ENCODE peak calls at places on chromosomes 6 and 20, in nine cellular contexts. J, E, F, B, V, N, H, P and I are unnamed samples.

GRCh38 chr20:56483970-56484369 is 15.5 kb downstream of the RTF2 start:
- DNase-seq in J (no peak), E (no peak), F (no peak), B (no peak), V (no peak), N (no peak), H (peak), P (no peak), I (no peak)

GRCh38 chr6:43714311-43715055 is 26.9 kb upstream of the MRPS18A start:
- DNase-seq in J (no peak), E (no peak), F (peak), B (peak), V (peak), N (no peak), H (no peak), P (no peak), I (no peak)

GRCh38 chr6:112480551-112480950 is 133.4 kb downstream of the RFPL4B start:
- DNase-seq in J (no peak), E (no peak), F (no peak), B (no peak), V (no peak), N (no peak), H (no peak), P (no peak), I (no peak)

GRCh38 chr6:142567476-142567875 is 265.7 kb downstream of the ADGRG6 start:
- DNase-seq in J (no peak), E (no peak), F (no peak), B (no peak), V (no peak), N (no peak), H (no peak), P (no peak), I (no peak)

GRCh38 chr20:32158943-32159660 is 48.4 kb downstream of the PLAGL2 start:
- DNase-seq in J (no peak), E (no peak), F (no peak), B (no peak), V (no peak), N (no peak), H (no peak), P (peak), I (no peak)

GRCh38 chr20:62307226-62308101 is 4.7 kb downstream of the ADRM1 start:
- DNase-seq in J (no peak), E (no peak), F (no peak), B (no peak), V (no peak), N (no peak), H (no peak), P (no peak), I (no peak)

GRCh38 chr6:30963641-30964040 is 19.9 kb upstream of the MUC21 start:
- DNase-seq in J (no peak), E (no peak), F (no peak), B (no peak), V (no peak), N (no peak), H (peak), P (no peak), I (no peak)

GRCh38 chr6:8047466-8048292 is 16.5 kb downstream of the BLOC1S5 start:
- DNase-seq in J (no peak), E (no peak), F (no peak), B (no peak), V (no peak), N (no peak), H (no peak), P (no peak), I (no peak)

GRCh38 chr6:114874384-114874783 is 531.6 kb upstream of the HS3ST5 start:
- DNase-seq in J (no peak), E (no peak), F (no peak), B (no peak), V (no peak), N (no peak), H (no peak), P (no peak), I (no peak)

GRCh38 chr20:13301596-13301995 is 80.5 kb downstream of the ISM1 start:
- DNase-seq in J (no peak), E (no peak), F (no peak), B (no peak), V (no peak), N (no peak), H (no peak), P (no peak), I (no peak)

GRCh38 chr6:37882724-37883413 is 63.3 kb downstream of the ZFAND3 start:
- DNase-seq in J (no peak), E (no peak), F (no peak), B (no peak), V (no peak), N (no peak), H (no peak), P (no peak), I (no peak)

GRCh38 chr6:149150999-149151398 is 166.5 kb upstream of the TAB2 start:
- DNase-seq in J (no peak), E (no peak), F (no peak), B (no peak), V (no peak), N (no peak), H (no peak), P (no peak), I (no peak)

GRCh38 chr20:53883098-53883762 is 187.2 kb downstream of the BCAS1 start:
- DNase-seq in J (no peak), E (no peak), F (no peak), B (no peak), V (no peak), N (peak), H (no peak), P (no peak), I (no peak)

GRCh38 chr6:158047563-158048323 is 66.1 kb downstream of the SYNJ2 start:
- DNase-seq in J (no peak), E (no peak), F (peak), B (no peak), V (no peak), N (no peak), H (no peak), P (no peak), I (no peak)

GRCh38 chr6:12844284-12845223 is 128.0 kb downstream of the PHACTR1 start:
- DNase-seq in J (no peak), E (no peak), F (no peak), B (no peak), V (no peak), N (no peak), H (no peak), P (no peak), I (no peak)

GRCh38 chr6:20827798-20828197 is 293.5 kb downstream of the CDKAL1 start:
- DNase-seq in J (no peak), E (no peak), F (no peak), B (no peak), V (no peak), N (no peak), H (no peak), P (no peak), I (no peak)

GRCh38 chr6:25138024-25138696 is 141.0 kb upstream of the CARMIL1 start:
- DNase-seq in J (peak), E (peak), F (peak), B (no peak), V (no peak), N (peak), H (peak), P (peak), I (peak)

GRCh38 chr6:88596801-88597200 is 366.6 kb downstream of the RNGTT start:
- DNase-seq in J (no peak), E (no peak), F (no peak), B (no peak), V (no peak), N (no peak), H (no peak), P (no peak), I (no peak)

GRCh38 chr6:34981951-34982350 is 92.9 kb downstream of the ANKS1A start:
- DNase-seq in J (no peak), E (no peak), F (no peak), B (no peak), V (no peak), N (no peak), H (no peak), P (no peak), I (no peak)

GRCh38 chr6:49327005-49327404 is 136.0 kb downstream of the MMUT start:
- DNase-seq in J (no peak), E (no peak), F (no peak), B (no peak), V (no peak), N (no peak), H (no peak), P (no peak), I (no peak)

GRCh38 chr20:22578221-22579118 is 5.9 kb downstream of the FOXA2 start:
- DNase-seq in J (no peak), E (no peak), F (no peak), B (peak), V (no peak), N (no peak), H (no peak), P (no peak), I (no peak)

GRCh38 chr20:19809487-19809886 is 51.4 kb downstream of the RIN2 start:
- DNase-seq in J (no peak), E (no peak), F (no peak), B (no peak), V (no peak), N (no peak), H (no peak), P (no peak), I (no peak)

GRCh38 chr6:110363748-110364147 is 5.6 kb upstream of the METTL24 start:
- DNase-seq in J (no peak), E (peak), F (no peak), B (no peak), V (no peak), N (no peak), H (no peak), P (no peak), I (no peak)

GRCh38 chr6:19444481-19444880 is 392.7 kb upstream of the ID4 start:
- DNase-seq in J (no peak), E (no peak), F (no peak), B (no peak), V (no peak), N (no peak), H (no peak), P (no peak), I (no peak)

GRCh38 chr20:38324159-38324558 is 20.2 kb downstream of the BPI start:
- DNase-seq in J (no peak), E (no peak), F (no peak), B (no peak), V (no peak), N (no peak), H (no peak), P (no peak), I (no peak)

GRCh38 chr6:39791850-39792500 is at the start of gene DAAM2:
- DNase-seq in J (no peak), E (peak), F (peak), B (peak), V (peak), N (no peak), H (peak), P (peak), I (no peak)

GRCh38 chr20:51447097-51447764 is 95.3 kb downstream of the NFATC2 start:
- DNase-seq in J (no peak), E (peak), F (peak), B (no peak), V (no peak), N (no peak), H (no peak), P (peak), I (no peak)

GRCh38 chr6:118284736-118285360 is 263.2 kb upstream of the PLN start:
- DNase-seq in J (no peak), E (no peak), F (no peak), B (no peak), V (no peak), N (no peak), H (no peak), P (no peak), I (no peak)

GRCh38 chr6:75219213-75219612 is 13.4 kb upstream of the COL12A1 start:
- DNase-seq in J (no peak), E (no peak), F (no peak), B (no peak), V (no peak), N (no peak), H (no peak), P (no peak), I (no peak)

GRCh38 chr6:352474-352873 is 39.1 kb upstream of the IRF4 start:
- DNase-seq in J (no peak), E (peak), F (no peak), B (no peak), V (no peak), N (no peak), H (no peak), P (no peak), I (no peak)

GRCh38 chr6:32132110-32132509 is 2.0 kb upstream of the FKBPL start:
- DNase-seq in J (no peak), E (no peak), F (no peak), B (no peak), V (no peak), N (no peak), H (no peak), P (no peak), I (no peak)

GRCh38 chr6:66538548-66539135 is 831.6 kb upstream of the EYS start:
- DNase-seq in J (no peak), E (no peak), F (no peak), B (no peak), V (no peak), N (no peak), H (no peak), P (no peak), I (no peak)

GRCh38 chr6:1825926-1826325 is 216.2 kb downstream of the FOXC1 start:
- DNase-seq in J (no peak), E (no peak), F (no peak), B (no peak), V (no peak), N (no peak), H (no peak), P (no peak), I (no peak)

GRCh38 chr20:10309326-10309725 is 90.7 kb downstream of the SNAP25 start:
- DNase-seq in J (no peak), E (no peak), F (no peak), B (no peak), V (no peak), N (no peak), H (no peak), P (no peak), I (no peak)

GRCh38 chr6:98579089-98579488 is 255.3 kb upstream of the POU3F2 start:
- DNase-seq in J (no peak), E (no peak), F (no peak), B (no peak), V (no peak), N (no peak), H (no peak), P (no peak), I (no peak)

GRCh38 chr20:62726276-62726675 is 17.6 kb downstream of the NTSR1 start:
- DNase-seq in J (no peak), E (no peak), F (peak), B (no peak), V (no peak), N (no peak), H (no peak), P (no peak), I (no peak)

GRCh38 chr6:130906736-130907381 is 79.7 kb downstream of the SMLR1 start:
- DNase-seq in J (no peak), E (no peak), F (no peak), B (no peak), V (no peak), N (no peak), H (no peak), P (no peak), I (no peak)

GRCh38 chr20:23086056-23086551 is at the start of gene CD93:
- DNase-seq in J (peak), E (peak), F (no peak), B (no peak), V (no peak), N (no peak), H (no peak), P (peak), I (no peak)

GRCh38 chr6:84411060-84411629 is 183.7 kb upstream of the CEP162 start:
- DNase-seq in J (no peak), E (no peak), F (no peak), B (no peak), V (no peak), N (no peak), H (no peak), P (no peak), I (no peak)